ENCODE peak calls at places on chromosomes 13 and 19, in seven cellular contexts. One of them, this sample, is unnamed.
A peak's percentile ranks its signal among the peaks of the same experiment; 100 is the strongest.

GRCh38 chr13:41746259-41746658 is 214.7 kb downstream of the VWA8 start:
- DNase-seq in NCI-H1105: no peak
- DNase-seq in heart left ventricle: no peak
- DNase-seq in NCI-H187 treated with DMSO at 0.1 percent for 48 hours: no peak
- DNase-seq in cardiac muscle cell: no peak
- DNase-seq in EL: peak; percentile 78
- DNase-seq in lower lobe of right lung: no peak
- DNase-seq in this sample: no peak

GRCh38 chr19:21603431-21604153 is 98.2 kb downstream of the ZNF429 start:
- DNase-seq in lower lobe of right lung: no peak
- DNase-seq in heart left ventricle: no peak
- DNase-seq in NCI-H187 treated with DMSO at 0.1 percent for 48 hours: no peak
- DNase-seq in NCI-H1105: no peak
- DNase-seq in cardiac muscle cell: peak; percentile 15
- DNase-seq in EL: peak; percentile 13
- DNase-seq in this sample: no peak

GRCh38 chr19:18308051-18308947 is 14.6 kb downstream of the LSM4 start:
- DNase-seq in lower lobe of right lung: no peak
- DNase-seq in NCI-H1105: no peak
- DNase-seq in NCI-H187 treated with DMSO at 0.1 percent for 48 hours: no peak
- DNase-seq in heart left ventricle: no peak
- DNase-seq in cardiac muscle cell: no peak
- DNase-seq in EL: no peak
- DNase-seq in this sample: no peak

GRCh38 chr13:46035066-46035465 is 17.5 kb downstream of the ZC3H13 start:
- DNase-seq in cardiac muscle cell: no peak
- DNase-seq in lower lobe of right lung: no peak
- DNase-seq in EL: no peak
- DNase-seq in heart left ventricle: no peak
- DNase-seq in NCI-H187 treated with DMSO at 0.1 percent for 48 hours: no peak
- DNase-seq in NCI-H1105: no peak
- DNase-seq in this sample: no peak

GRCh38 chr19:36849701-36850645 is 703 bp upstream of the ZNF345 start:
- DNase-seq in lower lobe of right lung: peak; percentile 95
- DNase-seq in heart left ventricle: peak; percentile 92
- DNase-seq in EL: peak; percentile 93
- DNase-seq in NCI-H187 treated with DMSO at 0.1 percent for 48 hours: peak; percentile 58
- DNase-seq in NCI-H1105: peak; percentile 74
- DNase-seq in cardiac muscle cell: peak; percentile 93
- DNase-seq in this sample: peak; percentile 55

GRCh38 chr13:98405107-98405571 is 171.8 kb downstream of the STK24 start:
- DNase-seq in heart left ventricle: no peak
- DNase-seq in lower lobe of right lung: no peak
- DNase-seq in EL: no peak
- DNase-seq in NCI-H1105: peak; percentile 60
- DNase-seq in cardiac muscle cell: peak; percentile 52
- DNase-seq in NCI-H187 treated with DMSO at 0.1 percent for 48 hours: peak; percentile 84
- DNase-seq in this sample: no peak

GRCh38 chr13:46749951-46750350 is 47.0 kb downstream of the ESD start:
- DNase-seq in cardiac muscle cell: no peak
- DNase-seq in NCI-H1105: no peak
- DNase-seq in heart left ventricle: no peak
- DNase-seq in EL: peak; percentile 39
- DNase-seq in lower lobe of right lung: no peak
- DNase-seq in NCI-H187 treated with DMSO at 0.1 percent for 48 hours: no peak
- DNase-seq in this sample: no peak

GRCh38 chr19:33418461-33418860 is 45.0 kb downstream of the CEBPG start:
- DNase-seq in cardiac muscle cell: no peak
- DNase-seq in NCI-H1105: no peak
- DNase-seq in NCI-H187 treated with DMSO at 0.1 percent for 48 hours: no peak
- DNase-seq in lower lobe of right lung: no peak
- DNase-seq in heart left ventricle: no peak
- DNase-seq in EL: no peak
- DNase-seq in this sample: no peak

GRCh38 chr19:33634361-33635091 is 12.8 kb downstream of the CHST8 start:
- DNase-seq in EL: no peak
- DNase-seq in heart left ventricle: no peak
- DNase-seq in NCI-H187 treated with DMSO at 0.1 percent for 48 hours: no peak
- DNase-seq in NCI-H1105: no peak
- DNase-seq in cardiac muscle cell: no peak
- DNase-seq in lower lobe of right lung: no peak
- DNase-seq in this sample: no peak

GRCh38 chr13:43356566-43356965 is 333.2 kb downstream of the DNAJC15 start:
- DNase-seq in NCI-H187 treated with DMSO at 0.1 percent for 48 hours: no peak
- DNase-seq in lower lobe of right lung: no peak
- DNase-seq in cardiac muscle cell: no peak
- DNase-seq in heart left ventricle: no peak
- DNase-seq in EL: no peak
- DNase-seq in NCI-H1105: no peak
- DNase-seq in this sample: no peak

GRCh38 chr19:52007436-52007804 is 591 bp downstream of the ZNF615 start:
- DNase-seq in cardiac muscle cell: peak; percentile 23
- DNase-seq in lower lobe of right lung: no peak
- DNase-seq in NCI-H187 treated with DMSO at 0.1 percent for 48 hours: no peak
- DNase-seq in EL: no peak
- DNase-seq in NCI-H1105: no peak
- DNase-seq in heart left ventricle: no peak
- DNase-seq in this sample: no peak

GRCh38 chr19:29535984-29536508 is 10.3 kb downstream of the VSTM2B start:
- DNase-seq in heart left ventricle: no peak
- DNase-seq in cardiac muscle cell: no peak
- DNase-seq in EL: no peak
- DNase-seq in NCI-H1105: no peak
- DNase-seq in lower lobe of right lung: no peak
- DNase-seq in NCI-H187 treated with DMSO at 0.1 percent for 48 hours: no peak
- DNase-seq in this sample: no peak

GRCh38 chr13:98460519-98460918 is 116.4 kb downstream of the STK24 start:
- DNase-seq in NCI-H187 treated with DMSO at 0.1 percent for 48 hours: no peak
- DNase-seq in EL: no peak
- DNase-seq in cardiac muscle cell: no peak
- DNase-seq in heart left ventricle: no peak
- DNase-seq in NCI-H1105: no peak
- DNase-seq in lower lobe of right lung: no peak
- DNase-seq in this sample: no peak

GRCh38 chr19:49337267-49338022 is 2.2 kb downstream of the CD37 start:
- DNase-seq in EL: no peak
- DNase-seq in heart left ventricle: no peak
- DNase-seq in lower lobe of right lung: no peak
- DNase-seq in NCI-H1105: no peak
- DNase-seq in cardiac muscle cell: no peak
- DNase-seq in NCI-H187 treated with DMSO at 0.1 percent for 48 hours: no peak
- DNase-seq in this sample: no peak

GRCh38 chr19:10712041-10712440 is 5.8 kb upstream of the DNM2 start:
- DNase-seq in heart left ventricle: no peak
- DNase-seq in NCI-H1105: no peak
- DNase-seq in cardiac muscle cell: no peak
- DNase-seq in EL: no peak
- DNase-seq in NCI-H187 treated with DMSO at 0.1 percent for 48 hours: no peak
- DNase-seq in lower lobe of right lung: no peak
- DNase-seq in this sample: no peak

GRCh38 chr19:33393286-33394005 is 19.9 kb downstream of the CEBPG start:
- DNase-seq in heart left ventricle: no peak
- DNase-seq in lower lobe of right lung: peak; percentile 43
- DNase-seq in NCI-H1105: no peak
- DNase-seq in EL: no peak
- DNase-seq in NCI-H187 treated with DMSO at 0.1 percent for 48 hours: no peak
- DNase-seq in cardiac muscle cell: no peak
- DNase-seq in this sample: no peak

GRCh38 chr19:45103200-45103624 is 10.2 kb downstream of the PPP1R37 start:
- DNase-seq in cardiac muscle cell: no peak
- DNase-seq in NCI-H187 treated with DMSO at 0.1 percent for 48 hours: no peak
- DNase-seq in EL: peak; percentile 37
- DNase-seq in NCI-H1105: no peak
- DNase-seq in heart left ventricle: peak; percentile 25
- DNase-seq in lower lobe of right lung: peak; percentile 65
- DNase-seq in this sample: no peak

GRCh38 chr19:8641908-8642547 is 11.6 kb downstream of the NFILZ start:
- DNase-seq in cardiac muscle cell: peak; percentile 33
- DNase-seq in lower lobe of right lung: no peak
- DNase-seq in NCI-H187 treated with DMSO at 0.1 percent for 48 hours: no peak
- DNase-seq in heart left ventricle: no peak
- DNase-seq in EL: peak; percentile 51
- DNase-seq in NCI-H1105: peak; percentile 5
- DNase-seq in this sample: no peak

GRCh38 chr13:30809787-30810186 is 74.4 kb downstream of the ALOX5AP start:
- DNase-seq in lower lobe of right lung: no peak
- DNase-seq in NCI-H187 treated with DMSO at 0.1 percent for 48 hours: no peak
- DNase-seq in EL: no peak
- DNase-seq in heart left ventricle: no peak
- DNase-seq in NCI-H1105: no peak
- DNase-seq in cardiac muscle cell: no peak
- DNase-seq in this sample: no peak

GRCh38 chr19:18070181-18070580 is 16.6 kb downstream of the IL12RB1 start:
- DNase-seq in cardiac muscle cell: no peak
- DNase-seq in lower lobe of right lung: no peak
- DNase-seq in EL: no peak
- DNase-seq in NCI-H1105: no peak
- DNase-seq in NCI-H187 treated with DMSO at 0.1 percent for 48 hours: no peak
- DNase-seq in heart left ventricle: no peak
- DNase-seq in this sample: no peak